ENCODE peak calls at places on chromosomes 1 and 21, in nine cellular contexts. M is lower leg skin, D is T follicular helper cell, F is KG1, T is amniotic epithelial cell, E is right lobe of liver, C is NCI-H2029 treated with DMSO at 0.1 percent for 48 hours, X is prostate gland, A is T-helper 1 cell. B is an unnamed sample.

GRCh38 chr1:40825430-40825778 is 36.8 kb downstream of the CITED4 start:
- DNase-seq in M (no peak), D (no peak), F (no peak), T (no peak), E (no peak), C (peak), X (no peak), A (no peak), B (no peak)

GRCh38 chr1:63794927-63795326 is 21.1 kb downstream of the ROR1 start:
- DNase-seq in M (no peak), D (no peak), F (no peak), T (peak), E (no peak), C (peak), X (no peak), A (no peak), B (peak)

GRCh38 chr1:27726173-27726793 is 522 bp downstream of the FAM76A start:
- DNase-seq in M (peak), D (peak), F (peak), T (no peak), E (peak), C (no peak), X (peak), A (peak), B (no peak)

GRCh38 chr1:37513795-37514349 is 694 bp downstream of the MEAF6 start:
- DNase-seq in M (no peak), D (peak), F (no peak), T (no peak), E (peak), C (peak), X (no peak), A (peak), B (no peak)

GRCh38 chr1:224879404-224879803 is 50.1 kb upstream of the DNAH14 start:
- DNase-seq in M (no peak), D (no peak), F (no peak), T (peak), E (no peak), C (no peak), X (no peak), A (no peak), B (peak)

GRCh38 chr1:209544098-209544497 is 39.4 kb upstream of the CAMK1G start:
- DNase-seq in M (no peak), D (no peak), F (no peak), T (no peak), E (no peak), C (no peak), X (no peak), A (no peak), B (no peak)

GRCh38 chr21:46029201-46029924 is 47.8 kb downstream of the COL6A1 start:
- DNase-seq in M (no peak), D (no peak), F (no peak), T (peak), E (no peak), C (no peak), X (no peak), A (no peak), B (no peak)

GRCh38 chr1:214473392-214473791 is 78.0 kb downstream of the PTPN14 start:
- DNase-seq in M (no peak), D (no peak), F (no peak), T (peak), E (no peak), C (no peak), X (no peak), A (no peak), B (peak)

GRCh38 chr1:33712176-33712575 is 151.7 kb upstream of the HMGB4 start:
- DNase-seq in M (no peak), D (no peak), F (no peak), T (no peak), E (no peak), C (no peak), X (no peak), A (no peak), B (no peak)

GRCh38 chr1:202286622-202287097 is 55.1 kb downstream of the UBE2T start:
- DNase-seq in M (no peak), D (no peak), F (no peak), T (peak), E (no peak), C (no peak), X (no peak), A (no peak), B (no peak)

GRCh38 chr1:27598902-27599528 is 4.9 kb downstream of the AHDC1 start:
- DNase-seq in M (no peak), D (no peak), F (no peak), T (peak), E (no peak), C (no peak), X (no peak), A (no peak), B (peak)

GRCh38 chr1:193705473-193706074 is 519.2 kb upstream of the B3GALT2 start:
- DNase-seq in M (no peak), D (no peak), F (no peak), T (peak), E (no peak), C (no peak), X (no peak), A (no peak), B (peak)

GRCh38 chr1:171730052-171730451 is 11.8 kb downstream of the VAMP4 start:
- DNase-seq in M (no peak), D (no peak), F (no peak), T (no peak), E (no peak), C (no peak), X (no peak), A (no peak), B (no peak)

GRCh38 chr1:230849451-230850194 is 18.7 kb downstream of the C1orf198 start:
- DNase-seq in M (peak), D (no peak), F (no peak), T (peak), E (no peak), C (peak), X (peak), A (no peak), B (peak)

GRCh38 chr1:9038338-9038650 is 12.1 kb upstream of the SLC2A7 start:
- DNase-seq in M (no peak), D (no peak), F (no peak), T (no peak), E (no peak), C (no peak), X (no peak), A (no peak), B (no peak)

GRCh38 chr1:221878134-221878533 is 136.2 kb upstream of the DUSP10 start:
- DNase-seq in M (no peak), D (no peak), F (no peak), T (no peak), E (no peak), C (no peak), X (no peak), A (peak), B (no peak)

GRCh38 chr1:168223681-168224515 is 1.9 kb upstream of the SFT2D2 start:
- DNase-seq in M (no peak), D (no peak), F (no peak), T (peak), E (no peak), C (no peak), X (no peak), A (no peak), B (peak)

GRCh38 chr1:109080441-109081082 is 4.8 kb upstream of the TAF13 start:
- DNase-seq in M (no peak), D (no peak), F (no peak), T (no peak), E (no peak), C (no peak), X (no peak), A (no peak), B (no peak)

GRCh38 chr1:27652505-27652904 is 17.5 kb upstream of the FGR start:
- DNase-seq in M (no peak), D (no peak), F (no peak), T (no peak), E (no peak), C (no peak), X (no peak), A (no peak), B (no peak)

B was measured in NCI-H226.